ENCODE peak calls at places on chromosomes 3 and 15, in eight cellular contexts. One of them, this sample, is unnamed.
A peak's percentile ranks its signal among the peaks of the same experiment; 100 is the strongest.

GRCh38 chr3:197446713-197447455 is 108.9 kb downstream of the BDH1 start:
- DNase-seq in SJSA1: no peak
- DNase-seq in fibroblast of pulmonary artery: no peak
- DNase-seq in IMR-90: no peak
- DNase-seq in A673: no peak
- DNase-seq in GM12865: no peak
- DNase-seq in A549: no peak
- DNase-seq in upper lobe of right lung: peak; percentile 44
- DNase-seq in this sample: no peak

GRCh38 chr15:36810656-36811449 is 231.4 kb downstream of the CDIN1 start:
- DNase-seq in SJSA1: no peak
- DNase-seq in fibroblast of pulmonary artery: no peak
- DNase-seq in IMR-90: no peak
- DNase-seq in A673: peak; percentile 33
- DNase-seq in GM12865: peak; percentile 25
- DNase-seq in A549: no peak
- DNase-seq in upper lobe of right lung: no peak
- DNase-seq in this sample: no peak

GRCh38 chr3:156605686-156606605 is 51.0 kb upstream of the SSR3 start:
- DNase-seq in SJSA1: peak; percentile 81
- DNase-seq in fibroblast of pulmonary artery: peak; percentile 70
- DNase-seq in IMR-90: peak; percentile 69
- DNase-seq in A673: peak; percentile 76
- DNase-seq in GM12865: no peak
- DNase-seq in A549: no peak
- DNase-seq in upper lobe of right lung: peak; percentile 90
- DNase-seq in this sample: no peak

GRCh38 chr3:49802719-49803463 is at the start of gene INKA1:
- DNase-seq in SJSA1: peak; percentile 80
- DNase-seq in fibroblast of pulmonary artery: peak; percentile 84
- DNase-seq in IMR-90: peak; percentile 72
- DNase-seq in A673: peak; percentile 81
- DNase-seq in GM12865: peak; percentile 92
- DNase-seq in A549: peak; percentile 70
- DNase-seq in upper lobe of right lung: peak; percentile 95
- DNase-seq in this sample: no peak

GRCh38 chr15:26028086-26028740 is 165.1 kb upstream of the ATP10A start:
- DNase-seq in SJSA1: peak; percentile 24
- DNase-seq in fibroblast of pulmonary artery: peak; percentile 0
- DNase-seq in IMR-90: no peak
- DNase-seq in A673: no peak
- DNase-seq in GM12865: no peak
- DNase-seq in A549: no peak
- DNase-seq in upper lobe of right lung: no peak
- DNase-seq in this sample: peak; percentile 28

GRCh38 chr15:41465822-41466421 is 27.8 kb upstream of the ITPKA start:
- DNase-seq in SJSA1: no peak
- DNase-seq in fibroblast of pulmonary artery: peak; percentile 82
- DNase-seq in IMR-90: peak; percentile 74
- DNase-seq in A673: peak; percentile 70
- DNase-seq in GM12865: peak; percentile 72
- DNase-seq in A549: peak; percentile 31
- DNase-seq in upper lobe of right lung: no peak
- DNase-seq in this sample: peak; percentile 14

GRCh38 chr3:40267940-40268707 is 41.4 kb upstream of the EIF1B start:
- DNase-seq in SJSA1: no peak
- DNase-seq in fibroblast of pulmonary artery: no peak
- DNase-seq in IMR-90: no peak
- DNase-seq in A673: peak; percentile 11
- DNase-seq in GM12865: no peak
- DNase-seq in A549: no peak
- DNase-seq in upper lobe of right lung: no peak
- DNase-seq in this sample: no peak

GRCh38 chr3:168156479-168156878 is 60.8 kb upstream of the GOLIM4 start:
- DNase-seq in SJSA1: no peak
- DNase-seq in fibroblast of pulmonary artery: no peak
- DNase-seq in IMR-90: no peak
- DNase-seq in A673: no peak
- DNase-seq in GM12865: no peak
- DNase-seq in A549: no peak
- DNase-seq in upper lobe of right lung: no peak
- DNase-seq in this sample: no peak

GRCh38 chr3:4355401-4356224 is 52.4 kb downstream of the SETMAR start:
- DNase-seq in SJSA1: no peak
- DNase-seq in fibroblast of pulmonary artery: no peak
- DNase-seq in IMR-90: no peak
- DNase-seq in A673: no peak
- DNase-seq in GM12865: no peak
- DNase-seq in A549: no peak
- DNase-seq in upper lobe of right lung: no peak
- DNase-seq in this sample: no peak

GRCh38 chr3:33957176-33957575 is 158.7 kb downstream of the PDCD6IP start:
- DNase-seq in SJSA1: no peak
- DNase-seq in fibroblast of pulmonary artery: no peak
- DNase-seq in IMR-90: no peak
- DNase-seq in A673: no peak
- DNase-seq in GM12865: no peak
- DNase-seq in A549: no peak
- DNase-seq in upper lobe of right lung: no peak
- DNase-seq in this sample: no peak

GRCh38 chr3:127483902-127484591 is 106.5 kb downstream of the TPRA1 start:
- DNase-seq in SJSA1: peak; percentile 33
- DNase-seq in fibroblast of pulmonary artery: no peak
- DNase-seq in IMR-90: no peak
- DNase-seq in A673: no peak
- DNase-seq in GM12865: peak; percentile 80
- DNase-seq in A549: no peak
- DNase-seq in upper lobe of right lung: peak; percentile 46
- DNase-seq in this sample: no peak

GRCh38 chr3:194267744-194268658 is 83.1 kb downstream of the CPN2 start:
- DNase-seq in SJSA1: no peak
- DNase-seq in fibroblast of pulmonary artery: peak; percentile 99
- DNase-seq in IMR-90: peak; percentile 61
- DNase-seq in A673: no peak
- DNase-seq in GM12865: no peak
- DNase-seq in A549: no peak
- DNase-seq in upper lobe of right lung: no peak
- DNase-seq in this sample: no peak

GRCh38 chr3:181700168-181701087 is 11.3 kb upstream of the SOX2 start:
- DNase-seq in SJSA1: peak; percentile 71
- DNase-seq in fibroblast of pulmonary artery: peak; percentile 85
- DNase-seq in IMR-90: peak; percentile 54
- DNase-seq in A673: peak; percentile 85
- DNase-seq in GM12865: peak; percentile 76
- DNase-seq in A549: peak; percentile 50
- DNase-seq in upper lobe of right lung: no peak
- DNase-seq in this sample: no peak
- H3K4me3 ChIP-seq in SJSA1: peak overlapping the region; percentile 38
- H3K4me3 ChIP-seq in fibroblast of pulmonary artery: no peak overlapping the region
- H3K4me3 ChIP-seq in IMR-90: no peak overlapping the region
- H3K4me3 ChIP-seq in A673: peak overlapping the region; percentile 35
- H3K4me3 ChIP-seq in GM12865: peak overlapping the region; percentile 23
- H3K4me3 ChIP-seq in A549: peak overlapping the region; percentile 31
- H3K4me3 ChIP-seq in upper lobe of right lung: no peak overlapping the region
- H3K4me3 ChIP-seq in this sample: peak overlapping the region; percentile 37

DNA sequence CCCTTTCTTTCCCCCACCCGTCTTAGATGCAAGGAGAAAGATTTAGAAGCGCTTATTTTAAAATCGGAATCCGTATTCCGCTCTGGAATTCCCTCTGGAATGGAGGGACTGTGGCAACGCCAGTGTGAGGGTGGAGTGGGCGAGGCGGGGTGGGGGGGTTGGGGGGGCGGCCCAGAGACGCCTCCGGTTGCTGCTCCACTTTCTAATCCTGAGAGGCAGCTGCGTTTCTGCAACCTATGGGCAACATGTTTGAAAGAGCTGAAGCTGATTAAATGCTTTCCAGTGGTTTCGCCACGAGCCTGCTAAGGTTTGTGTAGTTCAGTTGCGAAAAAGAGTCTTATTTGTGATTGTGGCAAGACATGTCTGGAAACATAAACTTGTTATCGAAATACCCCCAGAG is at the start of gene CCK:
- DNase-seq in SJSA1: peak; percentile 1
- DNase-seq in fibroblast of pulmonary artery: no peak
- DNase-seq in IMR-90: no peak
- DNase-seq in A673: peak; percentile 10
- DNase-seq in GM12865: no peak
- DNase-seq in A549: no peak
- DNase-seq in upper lobe of right lung: no peak
- DNase-seq in this sample: no peak
- H3K4me3 ChIP-seq in SJSA1: no peak within 1 kb of the TSS
- H3K4me3 ChIP-seq in fibroblast of pulmonary artery: no peak within 1 kb of the TSS
- H3K4me3 ChIP-seq in IMR-90: no peak within 1 kb of the TSS
- H3K4me3 ChIP-seq in A673: no peak within 1 kb of the TSS
- H3K4me3 ChIP-seq in GM12865: no peak within 1 kb of the TSS
- H3K4me3 ChIP-seq in A549: no peak within 1 kb of the TSS
- H3K4me3 ChIP-seq in upper lobe of right lung: no peak within 1 kb of the TSS
- H3K4me3 ChIP-seq in this sample: no peak within 1 kb of the TSS

GRCh38 chr3:171442184-171442583 is 18.0 kb downstream of the TNIK start:
- DNase-seq in SJSA1: no peak
- DNase-seq in fibroblast of pulmonary artery: no peak
- DNase-seq in IMR-90: no peak
- DNase-seq in A673: no peak
- DNase-seq in GM12865: no peak
- DNase-seq in A549: no peak
- DNase-seq in upper lobe of right lung: no peak
- DNase-seq in this sample: no peak
- H3K4me3 ChIP-seq in SJSA1: no peak overlapping the region
- H3K4me3 ChIP-seq in fibroblast of pulmonary artery: no peak overlapping the region
- H3K4me3 ChIP-seq in IMR-90: no peak overlapping the region
- H3K4me3 ChIP-seq in A673: no peak overlapping the region
- H3K4me3 ChIP-seq in GM12865: no peak overlapping the region
- H3K4me3 ChIP-seq in A549: no peak overlapping the region
- H3K4me3 ChIP-seq in upper lobe of right lung: no peak overlapping the region
- H3K4me3 ChIP-seq in this sample: no peak overlapping the region

GRCh38 chr3:37072892-37073291 is 79.6 kb downstream of the MLH1 start:
- DNase-seq in SJSA1: peak; percentile 71
- DNase-seq in fibroblast of pulmonary artery: peak; percentile 89
- DNase-seq in IMR-90: peak; percentile 93
- DNase-seq in A673: peak; percentile 77
- DNase-seq in GM12865: no peak
- DNase-seq in A549: no peak
- DNase-seq in upper lobe of right lung: no peak
- DNase-seq in this sample: peak; percentile 80
- H3K4me3 ChIP-seq in SJSA1: no peak overlapping the region
- H3K4me3 ChIP-seq in fibroblast of pulmonary artery: peak overlapping the region; percentile 37
- H3K4me3 ChIP-seq in IMR-90: peak overlapping the region; percentile 39
- H3K4me3 ChIP-seq in A673: no peak overlapping the region
- H3K4me3 ChIP-seq in GM12865: no peak overlapping the region
- H3K4me3 ChIP-seq in A549: no peak overlapping the region
- H3K4me3 ChIP-seq in upper lobe of right lung: no peak overlapping the region
- H3K4me3 ChIP-seq in this sample: peak overlapping the region; percentile 35

GRCh38 chr15:89803941-89804800 is 10.5 kb downstream of the ANPEP start:
- DNase-seq in SJSA1: peak; percentile 41
- DNase-seq in fibroblast of pulmonary artery: no peak
- DNase-seq in IMR-90: no peak
- DNase-seq in A673: no peak
- DNase-seq in GM12865: no peak
- DNase-seq in A549: no peak
- DNase-seq in upper lobe of right lung: no peak
- DNase-seq in this sample: no peak

GRCh38 chr15:89806217-89806564 is 8.5 kb downstream of the ANPEP start:
- DNase-seq in SJSA1: peak; percentile 39
- DNase-seq in fibroblast of pulmonary artery: no peak
- DNase-seq in IMR-90: no peak
- DNase-seq in A673: no peak
- DNase-seq in GM12865: no peak
- DNase-seq in A549: no peak
- DNase-seq in upper lobe of right lung: no peak
- DNase-seq in this sample: no peak

GRCh38 chr15:89807689-89808088 is 7.0 kb downstream of the ANPEP start:
- DNase-seq in SJSA1: no peak
- DNase-seq in fibroblast of pulmonary artery: no peak
- DNase-seq in IMR-90: no peak
- DNase-seq in A673: no peak
- DNase-seq in GM12865: no peak
- DNase-seq in A549: no peak
- DNase-seq in upper lobe of right lung: no peak
- DNase-seq in this sample: no peak

GRCh38 chr15:89806565-89807550 is 7.8 kb downstream of the ANPEP start:
- DNase-seq in SJSA1: peak; percentile 41
- DNase-seq in fibroblast of pulmonary artery: no peak
- DNase-seq in IMR-90: no peak
- DNase-seq in A673: no peak
- DNase-seq in GM12865: no peak
- DNase-seq in A549: no peak
- DNase-seq in upper lobe of right lung: no peak
- DNase-seq in this sample: no peak

DNA sequence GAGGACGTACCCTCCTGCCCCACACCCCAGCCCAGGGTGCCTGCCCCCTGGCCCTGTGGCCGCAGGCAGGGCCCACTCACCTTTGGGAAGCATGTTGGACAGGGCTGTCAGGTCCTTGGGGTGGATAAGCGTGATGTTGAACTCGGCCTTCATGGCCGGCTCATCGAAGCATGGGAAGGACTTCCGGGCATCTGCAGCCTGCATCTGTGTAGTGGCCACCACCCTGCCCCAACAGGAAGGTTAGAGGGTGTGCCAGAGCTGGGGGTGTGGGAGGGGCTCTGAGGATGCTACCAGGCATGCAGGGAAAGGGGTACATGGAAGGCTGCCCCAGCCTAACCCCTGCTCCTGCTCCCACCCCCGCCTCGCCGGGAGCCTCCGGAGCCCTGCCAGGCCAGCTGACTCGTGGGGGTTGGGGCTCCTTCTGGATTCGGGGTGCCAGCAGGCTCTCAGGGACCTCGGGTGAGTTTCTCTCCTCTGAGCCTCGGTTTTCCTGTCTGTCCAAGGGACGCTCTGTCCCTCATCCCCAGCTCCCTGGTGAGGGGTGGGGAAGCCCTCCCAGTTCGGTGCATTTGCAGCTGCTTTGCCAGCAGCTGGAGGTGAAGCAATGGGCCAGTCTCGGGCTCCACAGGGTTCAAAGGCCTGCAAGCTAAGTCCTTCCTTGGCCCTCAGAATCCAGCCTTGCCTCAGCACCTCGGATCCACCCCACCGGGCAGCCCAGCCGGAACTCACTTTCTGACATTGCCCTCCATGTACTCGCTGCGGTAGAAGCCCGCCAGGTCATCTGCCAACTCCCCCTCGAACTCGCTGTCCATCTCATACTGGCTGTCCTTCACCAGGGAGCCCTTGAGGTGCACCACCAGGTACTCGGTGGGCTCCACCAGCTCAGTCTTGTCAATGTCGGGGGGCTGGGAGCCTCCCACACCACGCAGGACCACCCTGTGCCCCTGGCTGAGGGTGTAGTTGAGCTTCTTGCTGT is 9.1 kb downstream of the ANPEP start:
- DNase-seq in SJSA1: peak; percentile 37
- DNase-seq in fibroblast of pulmonary artery: no peak
- DNase-seq in IMR-90: no peak
- DNase-seq in A673: no peak
- DNase-seq in GM12865: no peak
- DNase-seq in A549: no peak
- DNase-seq in upper lobe of right lung: no peak
- DNase-seq in this sample: no peak
- H3K4me3 ChIP-seq in SJSA1: no peak overlapping the region
- H3K4me3 ChIP-seq in fibroblast of pulmonary artery: no peak overlapping the region
- H3K4me3 ChIP-seq in IMR-90: no peak overlapping the region
- H3K4me3 ChIP-seq in A673: no peak overlapping the region
- H3K4me3 ChIP-seq in GM12865: no peak overlapping the region
- H3K4me3 ChIP-seq in A549: no peak overlapping the region
- H3K4me3 ChIP-seq in upper lobe of right lung: no peak overlapping the region
- H3K4me3 ChIP-seq in this sample: no peak overlapping the region